ENCODE peak calls at places on chromosome 7, in nine cellular contexts. R is fibroblast of lung, F is bronchial epithelial cell, G is SJSA1, K is colonic mucosa, Y is aorta, S is cardiac fibroblast, P is lower leg skin, D is neuronal stem cell. B is an unnamed sample.

GRCh38 chr7:92567460-92567859 is 22.7 kb downstream of the FAM133B start:
- DNase-seq in F (no peak), D (no peak), G (no peak), S (peak), P (no peak), R (peak), K (no peak), Y (no peak), B (no peak)

GRCh38 chr7:12415072-12415471 is 11.4 kb upstream of the VWDE start:
- DNase-seq in Y (no peak), D (no peak), F (no peak), S (no peak), R (no peak), G (no peak), K (no peak), P (no peak), B (no peak)

GRCh38 chr7:121519548-121520521 is 123.7 kb upstream of the FAM3C start:
- DNase-seq in R (no peak), K (no peak), G (no peak), S (peak), Y (peak), F (no peak), D (no peak), P (no peak), B (no peak)

GRCh38 chr7:38973760-38974159 is 3.9 kb upstream of the POU6F2 start:
- DNase-seq in P (no peak), K (no peak), S (no peak), D (no peak), R (no peak), F (no peak), Y (no peak), G (no peak), B (no peak)

GRCh38 chr7:87590578-87590977 is 10.1 kb downstream of the ABCB1 start:
- DNase-seq in P (no peak), D (no peak), Y (no peak), S (no peak), K (no peak), F (no peak), R (no peak), G (no peak), B (no peak)

GRCh38 chr7:19772858-19773337 is 519 bp downstream of the TMEM196 start:
- DNase-seq in F (peak), K (no peak), Y (no peak), G (no peak), D (peak), S (peak), P (no peak), R (peak), B (peak)

GRCh38 chr7:128835790-128836641 is 5.8 kb downstream of the FLNC start:
- DNase-seq in D (no peak), P (no peak), S (peak), R (peak), G (no peak), Y (peak), F (no peak), K (no peak), B (peak)

GRCh38 chr7:155885162-155886160 is 73.2 kb upstream of the SHH start:
- DNase-seq in K (no peak), S (peak), G (peak), F (peak), R (peak), D (peak), Y (no peak), P (no peak), B (no peak)

GRCh38 chr7:44277851-44278250 is 47.5 kb downstream of the CAMK2B start:
- DNase-seq in D (no peak), K (no peak), S (peak), Y (peak), R (peak), G (no peak), P (no peak), F (no peak), B (peak)

GRCh38 chr7:134730359-134730758 is 49.1 kb upstream of the CALD1 start:
- DNase-seq in Y (no peak), D (no peak), P (no peak), S (no peak), R (peak), G (no peak), K (no peak), F (no peak), B (no peak)

DNA sequence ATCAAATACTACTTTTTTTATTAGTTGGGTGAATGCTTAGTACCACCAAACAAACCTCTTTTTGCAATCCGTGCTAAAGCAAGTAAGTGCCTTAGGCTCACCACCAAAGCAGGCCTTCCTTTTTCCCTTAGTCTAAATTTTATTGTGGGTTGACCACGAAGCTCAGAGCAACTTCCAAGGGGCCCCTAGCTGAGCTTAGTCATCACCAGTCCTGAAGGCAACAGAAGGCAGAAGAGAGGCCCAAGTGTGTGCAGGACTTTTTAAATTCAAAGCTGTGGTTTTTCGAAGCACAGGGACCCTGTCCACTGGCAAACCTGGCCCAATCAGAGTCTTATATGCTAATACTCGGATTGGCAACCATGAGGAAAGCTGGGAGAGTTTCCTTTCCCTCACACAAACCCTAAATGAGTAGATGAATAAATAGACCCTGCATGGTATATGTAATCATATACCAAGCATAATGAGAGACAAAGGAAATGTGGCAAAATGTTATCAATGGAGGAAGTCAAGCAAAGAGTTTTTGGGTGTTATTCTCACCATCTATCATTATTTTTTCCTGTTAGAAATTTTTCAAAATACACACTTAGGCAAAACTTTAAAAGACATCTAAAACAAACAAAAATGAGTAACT is 453.2 kb upstream of the GALNT17 start:
- DNase-seq in S (no peak), Y (no peak), G (no peak), F (no peak), P (no peak), D (no peak), R (peak), K (no peak), B (no peak)
- H3K4me3 ChIP-seq in S (no peak), Y (no peak), G (no peak), F (no peak), P (no peak), D (no peak), R (no peak), K (no peak), B (no peak)

DNA sequence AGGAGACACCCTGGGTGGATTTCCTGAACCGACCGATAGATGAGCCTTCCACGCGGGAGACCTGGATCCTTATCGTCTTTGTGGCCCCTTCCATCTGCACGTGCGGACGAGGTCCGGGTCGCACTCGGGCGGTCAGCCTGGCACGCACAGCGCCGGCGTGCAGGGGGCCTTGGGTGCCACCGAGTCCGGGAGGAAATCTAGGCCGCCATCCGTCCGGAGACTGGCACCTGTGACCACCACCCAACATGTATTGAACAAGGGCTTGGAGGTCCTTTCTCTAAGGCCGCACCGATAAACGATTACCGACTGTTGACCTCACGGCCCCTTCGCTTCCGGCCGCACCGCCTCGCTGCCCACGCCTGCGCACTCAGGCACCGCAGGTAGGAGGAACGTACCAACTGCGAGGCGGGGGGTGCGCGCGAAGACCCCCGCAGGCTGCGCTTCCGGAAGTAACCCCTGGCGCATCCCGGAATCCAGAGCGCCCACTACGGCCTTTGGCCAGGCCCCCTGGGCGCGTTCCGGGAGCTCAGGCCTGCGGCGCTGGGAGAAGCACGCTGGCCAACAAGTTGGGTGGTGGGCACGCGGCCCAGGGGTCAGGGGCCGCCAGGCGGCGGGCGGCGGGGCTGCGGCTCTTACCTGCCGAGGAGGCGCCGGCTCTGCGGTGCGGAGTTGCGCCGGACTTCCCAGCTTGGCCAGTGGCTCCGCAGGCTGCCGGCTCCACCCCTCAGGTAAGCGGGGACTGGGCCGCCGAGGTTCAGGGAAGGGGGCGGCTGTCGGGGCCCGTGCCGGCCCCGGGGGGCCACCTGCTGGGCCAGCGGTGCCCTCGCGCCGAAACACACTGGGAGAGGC is at the start of the genes ACTR3C and LRRC61:
- DNase-seq in R (peak), P (no peak), K (peak), F (peak), Y (no peak), S (no peak), G (no peak), D (no peak), B (no peak)
- H3K4me3 ChIP-seq in R (peak), P (peak), K (peak), F (peak), Y (peak), S (peak), G (no peak), D (no peak), B (peak)

GRCh38 chr7:131244259-131244852 is 83.3 kb upstream of the MKLN1 start:
- DNase-seq in R (peak), D (peak), F (peak), S (peak), G (peak), K (no peak), Y (no peak), P (peak), B (peak)
- H3K4me3 ChIP-seq in R (no peak), D (no peak), F (no peak), S (no peak), G (no peak), K (no peak), Y (no peak), P (no peak), B (no peak)

GRCh38 chr7:5384618-5385017 is 39.0 kb downstream of the TNRC18 start:
- DNase-seq in D (no peak), K (no peak), R (no peak), F (no peak), G (no peak), P (no peak), Y (no peak), S (no peak), B (no peak)
- H3K4me3 ChIP-seq in D (no peak), K (no peak), R (no peak), F (no peak), G (no peak), P (no peak), Y (no peak), S (no peak), B (no peak)

GRCh38 chr7:99440195-99440594 is 1.5 kb downstream of the CPSF4 start:
- DNase-seq in R (peak), D (no peak), K (no peak), Y (no peak), G (no peak), P (no peak), S (no peak), F (peak), B (no peak)
- H3K4me3 ChIP-seq in R (peak), D (peak), K (no peak), Y (no peak), G (peak), P (no peak), S (peak), F (peak), B (peak)

GRCh38 chr7:55550838-55551537 is 21.3 kb downstream of the VOPP1 start:
- DNase-seq in S (no peak), R (no peak), K (no peak), F (no peak), G (no peak), Y (no peak), P (no peak), D (no peak), B (no peak)

GRCh38 chr7:55553087-55553345 is 19.3 kb downstream of the VOPP1 start:
- DNase-seq in Y (no peak), P (no peak), S (no peak), D (no peak), K (no peak), F (no peak), R (no peak), G (no peak), B (no peak)

GRCh38 chr7:55550010-55550409 is 22.3 kb downstream of the VOPP1 start:
- DNase-seq in S (no peak), F (no peak), D (no peak), R (no peak), K (peak), G (no peak), P (no peak), Y (no peak), B (no peak)

GRCh38 chr7:55554055-55554454 is 18.2 kb downstream of the VOPP1 start:
- DNase-seq in F (no peak), K (no peak), S (no peak), P (no peak), D (no peak), R (no peak), G (no peak), Y (no peak), B (no peak)

DNA sequence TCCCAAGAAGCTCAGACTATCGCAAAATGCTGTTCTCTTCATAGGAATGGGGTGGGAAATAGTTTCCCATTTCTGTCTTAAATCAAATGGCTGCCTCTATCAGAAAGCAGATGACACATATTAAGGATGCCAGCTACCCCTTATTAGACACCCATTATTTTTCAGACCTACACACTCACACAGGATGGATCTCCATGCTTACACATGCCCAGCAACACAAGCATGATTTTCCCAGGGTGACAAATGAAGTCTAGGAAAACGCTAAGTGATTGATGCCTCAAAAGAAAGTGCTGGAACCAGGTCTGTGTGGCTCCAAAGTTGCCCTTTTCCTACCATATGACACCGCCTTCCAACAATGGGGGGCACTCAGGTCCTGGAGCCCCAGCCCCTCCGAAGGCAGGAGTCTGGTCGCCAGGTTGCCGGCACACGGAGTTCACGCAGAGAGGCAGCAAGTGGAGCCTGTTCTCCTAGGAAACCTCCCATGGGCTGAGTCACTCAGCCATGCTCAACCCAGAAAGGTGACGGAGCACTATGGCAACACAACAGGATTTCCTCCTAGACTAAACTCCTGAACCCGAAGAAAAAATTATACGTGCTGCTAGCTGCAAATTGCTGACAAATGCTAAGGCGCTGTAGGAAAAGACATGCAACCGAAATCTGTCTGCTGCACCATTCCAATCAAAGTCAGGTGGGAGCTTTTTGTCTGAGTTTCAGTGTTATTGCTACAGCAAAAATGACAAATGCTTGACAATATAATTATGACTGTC is 19.8 kb downstream of the VOPP1 start:
- DNase-seq in Y (peak), D (no peak), R (peak), K (peak), G (peak), S (peak), F (peak), P (peak), B (no peak)
- H3K4me3 ChIP-seq in Y (no peak), D (no peak), R (no peak), K (no peak), G (no peak), S (no peak), F (no peak), P (no peak), B (no peak)

DNA sequence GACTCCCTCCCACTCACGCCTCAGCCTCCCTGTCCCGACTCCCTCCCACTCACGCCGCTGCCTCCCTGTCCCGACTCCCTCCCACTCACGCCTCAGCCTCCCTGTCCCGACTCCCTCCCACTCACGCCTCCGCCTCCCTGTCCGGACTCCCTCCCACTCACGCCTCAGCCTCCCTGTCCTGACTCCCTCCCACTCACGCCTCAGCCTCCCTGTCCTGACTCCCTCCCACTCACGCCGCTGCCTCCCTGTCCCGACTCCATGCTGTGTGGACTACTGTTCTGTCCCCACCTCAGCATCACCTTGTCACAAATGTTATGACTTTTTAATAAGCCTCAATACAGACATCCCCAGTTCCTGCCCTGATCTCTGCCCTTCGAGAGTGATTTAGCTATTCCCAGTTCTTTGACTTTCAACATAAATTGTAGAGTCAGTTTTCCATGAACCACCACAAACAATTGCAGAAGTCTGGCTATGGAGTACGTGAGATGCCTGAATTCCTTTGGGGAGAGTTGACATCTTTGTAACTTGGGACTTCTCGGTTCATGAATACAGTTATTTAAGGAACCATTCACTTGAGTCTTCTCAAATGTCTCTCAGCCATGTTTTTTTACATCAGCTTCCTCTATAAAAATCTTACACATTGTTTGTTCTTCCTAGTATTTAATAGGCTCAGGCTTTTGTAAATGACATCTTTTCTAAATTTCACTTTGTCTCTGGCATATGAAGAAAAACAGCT is 71.9 kb downstream of the FOXL3 start:
- DNase-seq in R (no peak), K (no peak), G (no peak), Y (no peak), P (no peak), F (no peak), D (no peak), S (no peak), B (no peak)
- H3K4me3 ChIP-seq in R (peak), K (no peak), G (no peak), Y (no peak), P (no peak), F (no peak), D (no peak), S (no peak), B (peak)

GRCh38 chr7:102973096-102973802 is 60.4 kb downstream of the LRRC17 start:
- DNase-seq in D (no peak), P (no peak), S (peak), K (no peak), F (no peak), Y (peak), G (no peak), R (peak), B (no peak)

GRCh38 chr7:102978280-102978679 is 65.5 kb downstream of the LRRC17 start:
- DNase-seq in D (no peak), G (no peak), R (peak), K (no peak), Y (peak), S (peak), F (peak), P (peak), B (peak)

GRCh38 chr7:102976493-102976892 is 63.7 kb downstream of the LRRC17 start:
- DNase-seq in Y (no peak), K (no peak), P (no peak), G (no peak), D (no peak), F (no peak), S (no peak), R (no peak), B (no peak)

GRCh38 chr7:102975854-102976253 is 63.1 kb downstream of the LRRC17 start:
- DNase-seq in G (no peak), Y (no peak), F (no peak), D (no peak), R (no peak), P (no peak), S (no peak), K (no peak), B (no peak)

DNA sequence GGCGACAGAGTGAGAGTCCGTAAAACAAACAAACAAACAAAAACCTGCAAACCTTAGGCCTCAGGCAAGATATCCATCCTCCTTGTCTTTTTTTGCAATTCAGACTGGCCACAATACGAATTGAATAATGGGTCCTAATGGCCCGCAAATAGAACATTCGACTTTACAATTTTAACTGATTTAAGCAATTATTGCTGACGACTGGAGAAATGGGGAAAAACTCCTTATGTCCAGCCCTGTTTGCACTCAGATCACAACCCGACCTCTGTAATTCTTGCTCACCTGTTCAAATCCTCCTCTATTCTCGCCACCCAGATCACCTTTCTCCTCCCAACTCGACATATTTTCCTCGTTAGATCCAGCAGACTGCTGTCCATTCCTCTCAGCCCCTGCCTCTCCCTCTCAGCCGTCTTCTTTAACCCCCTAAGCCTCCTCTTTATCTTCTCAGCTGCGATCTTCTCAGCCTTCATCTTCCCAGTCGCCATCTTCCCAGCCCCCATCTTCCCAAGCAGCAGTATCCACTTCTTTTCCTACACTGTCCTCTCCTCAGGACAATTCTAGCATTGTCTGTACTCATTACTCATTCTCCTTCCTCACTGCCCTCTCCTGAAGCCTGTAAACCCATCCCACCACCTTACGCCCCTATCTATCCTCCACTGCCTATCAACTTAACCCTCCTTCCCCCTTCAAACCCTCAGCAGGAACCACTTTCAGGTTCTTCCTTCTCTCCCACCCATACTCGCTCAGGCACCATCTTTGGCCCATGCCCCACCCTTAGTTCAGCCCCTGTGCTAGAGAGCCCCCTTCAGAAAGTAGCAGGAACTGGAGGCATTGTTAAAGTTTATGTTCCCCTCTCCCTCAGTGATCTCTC is 61.8 kb downstream of the LRRC17 start:
- DNase-seq in P (no peak), Y (no peak), S (peak), F (no peak), D (no peak), K (no peak), G (no peak), R (no peak), B (no peak)
- H3K4me3 ChIP-seq in P (no peak), Y (no peak), S (no peak), F (no peak), D (no peak), K (no peak), G (no peak), R (no peak), B (no peak)

B was measured in tibial artery.